ENCODE peak calls at places on chromosomes 12 and 14, in five cellular contexts. N, M, Q, X and T are unnamed samples.

GRCh38 chr14:90781344-90781761 is 34.9 kb downstream of the TTC7B start:
- DNase-seq in N (no peak), M (peak; percentile 13), Q (no peak), X (no peak), T (peak; percentile 3)

GRCh38 chr12:45324391-45324790 is 108.5 kb downstream of the ANO6 start:
- DNase-seq in N (peak; percentile 7), M (no peak), Q (no peak), X (no peak), T (no peak)

GRCh38 chr14:104732355-104732804 is 8.4 kb downstream of the ADSS1 start:
- DNase-seq in N (no peak), M (no peak), Q (no peak), X (peak; percentile 79), T (no peak)

GRCh38 chr14:78491015-78491414 is 320.8 kb downstream of the NRXN3 start:
- DNase-seq in N (no peak), M (no peak), Q (no peak), X (no peak), T (no peak)

GRCh38 chr12:120367252-120367923 is 1.6 kb downstream of the MSI1 start:
- DNase-seq in N (no peak), M (no peak), Q (no peak), X (no peak), T (no peak)

GRCh38 chr14:59273737-59274136 is 85.3 kb downstream of the DAAM1 start:
- DNase-seq in N (no peak), M (no peak), Q (no peak), X (no peak), T (no peak)

GRCh38 chr14:92093320-92093719 is 13.1 kb downstream of the ATXN3 start:
- DNase-seq in N (no peak), M (no peak), Q (no peak), X (no peak), T (no peak)

GRCh38 chr12:107319536-107320030 is 226.2 kb upstream of the CRY1 start:
- DNase-seq in N (no peak), M (no peak), Q (no peak), X (no peak), T (no peak)

GRCh38 chr12:61808856-61809255 is 451.3 kb upstream of the USP15 start:
- DNase-seq in N (no peak), M (no peak), Q (no peak), X (no peak), T (no peak)

GRCh38 chr14:63404906-63405305 is 86.2 kb upstream of the GPHB5 start:
- DNase-seq in N (no peak), M (no peak), Q (no peak), X (no peak), T (no peak)

GRCh38 chr12:80807640-80808288 is 91.1 kb downstream of the MYF5 start:
- DNase-seq in N (peak; percentile 29), M (no peak), Q (no peak), X (no peak), T (no peak)

GRCh38 chr14:105118646-105119409 is 49.7 kb downstream of the JAG2 start:
- DNase-seq in N (no peak), M (no peak), Q (peak; percentile 71), X (peak; percentile 58), T (no peak)

GRCh38 chr12:28021704-28022103 is 49.2 kb upstream of the PTHLH start:
- DNase-seq in N (no peak), M (no peak), Q (no peak), X (no peak), T (no peak)

GRCh38 chr12:14995583-14996425 is 23.0 kb downstream of the PDE6H start:
- DNase-seq in N (peak; percentile 77), M (peak; percentile 55), Q (no peak), X (no peak), T (no peak)

GRCh38 chr14:98816718-98817117 is 455.3 kb downstream of the BCL11B start:
- DNase-seq in N (no peak), M (no peak), Q (no peak), X (no peak), T (no peak)

GRCh38 chr14:95597784-95598204 is 62.9 kb downstream of the GLRX5 start:
- DNase-seq in N (peak; percentile 23), M (no peak), Q (no peak), X (no peak), T (no peak)

GRCh38 chr12:16174282-16174681 is 103.2 kb downstream of the SLC15A5 start:
- DNase-seq in N (no peak), M (no peak), Q (no peak), X (no peak), T (no peak)

GRCh38 chr14:80959448-80960006 is 4.1 kb downstream of the TSHR start:
- DNase-seq in N (peak; percentile 95), M (no peak), Q (no peak), X (no peak), T (no peak)

GRCh38 chr12:29044799-29045198 is 104.3 kb upstream of the FAR2 start:
- DNase-seq in N (no peak), M (no peak), Q (no peak), X (no peak), T (no peak)

GRCh38 chr12:26426652-26427051 is 231.3 kb downstream of the SSPN start:
- DNase-seq in N (no peak), M (no peak), Q (no peak), X (no peak), T (no peak)

GRCh38 chr12:113161415-113162016 is 12.0 kb downstream of the CFAP73 start:
- DNase-seq in N (peak; percentile 84), M (no peak), Q (no peak), X (no peak), T (no peak)

GRCh38 chr12:66035289-66035961 is 95.1 kb downstream of the LLPH start:
- DNase-seq in N (peak; percentile 50), M (no peak), Q (no peak), X (no peak), T (no peak)

GRCh38 chr12:108773798-108774788 is 42.8 kb upstream of the CORO1C start:
- DNase-seq in N (no peak), M (peak; percentile 26), Q (no peak), X (peak; percentile 69), T (no peak)

GRCh38 chr12:42299392-42300308 is 26.2 kb downstream of the ZCRB1 start:
- DNase-seq in N (peak; percentile 96), M (peak; percentile 44), Q (no peak), X (no peak), T (no peak)

GRCh38 chr14:91152499-91152898 is 38.6 kb downstream of the DGLUCY start:
- DNase-seq in N (no peak), M (no peak), Q (no peak), X (no peak), T (no peak)

GRCh38 chr14:93538411-93538810 is 107.7 kb downstream of the UNC79 start:
- DNase-seq in N (peak; percentile 59), M (no peak), Q (no peak), X (no peak), T (no peak)

GRCh38 chr14:38150075-38150474 is 57.6 kb upstream of the SSTR1 start:
- DNase-seq in N (no peak), M (no peak), Q (no peak), X (no peak), T (no peak)
- TF ChIP-seq CTCF in N (no peak), M (no peak), Q (no peak), X (no peak), T (no peak)

GRCh38 chr14:55111122-55111705 is 17.8 kb upstream of the LGALS3 start:
- DNase-seq in N (no peak), M (no peak), Q (no peak), X (no peak), T (no peak)
- TF ChIP-seq CTCF in N (no peak), M (no peak), Q (peak; percentile 40), X (no peak), T (peak; percentile 17)

DNA sequence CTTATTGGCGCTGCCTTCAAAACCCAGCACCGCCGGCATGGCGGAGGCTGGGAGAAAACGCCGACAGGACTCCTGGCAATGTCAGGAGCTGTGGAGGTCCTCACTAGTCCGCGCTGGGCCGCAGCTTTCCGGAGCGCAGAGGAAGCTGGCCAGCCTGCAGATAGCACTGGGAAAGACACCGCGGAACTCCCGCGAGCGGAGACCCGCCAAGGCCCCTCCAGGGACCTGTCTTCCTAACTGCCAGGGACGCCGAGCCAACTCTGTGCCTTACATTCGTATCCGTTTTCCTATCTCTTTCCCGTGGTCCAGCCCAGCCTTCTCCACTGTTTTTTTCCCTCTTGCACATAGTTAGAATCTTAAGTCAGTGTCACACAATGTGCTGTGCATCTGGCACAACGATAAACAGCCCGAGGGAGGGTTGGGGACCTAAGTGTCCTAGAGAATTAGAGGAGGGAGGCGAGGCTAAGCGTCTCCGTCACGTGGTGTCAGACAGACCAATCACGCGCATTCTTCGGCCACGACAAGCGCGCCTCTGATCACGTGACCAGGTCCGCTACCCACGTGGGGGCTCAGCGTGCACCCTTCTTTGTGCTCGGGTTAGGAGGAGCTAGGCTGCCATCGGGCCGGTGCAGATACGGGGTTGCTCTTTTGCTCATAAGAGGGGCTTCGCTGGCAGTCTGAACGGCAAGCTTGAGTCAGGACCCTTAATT is at the start of the genes APEX1 and OSGEP:
- DNase-seq in N (peak; percentile 100), M (peak; percentile 98), Q (peak; percentile 97), X (peak; percentile 99), T (peak; percentile 99)
- TF ChIP-seq CTCF in N (no peak), M (no peak), Q (no peak), X (no peak), T (peak; percentile 6)

GRCh38 chr12:39619660-39620433 is at the start of gene ABCD2:
- DNase-seq in N (peak; percentile 97), M (peak; percentile 16), Q (peak; percentile 78), X (peak; percentile 39), T (no peak)
- TF ChIP-seq CTCF in N (no peak), M (no peak), Q (peak; percentile 36), X (no peak), T (peak; percentile 57)

DNA sequence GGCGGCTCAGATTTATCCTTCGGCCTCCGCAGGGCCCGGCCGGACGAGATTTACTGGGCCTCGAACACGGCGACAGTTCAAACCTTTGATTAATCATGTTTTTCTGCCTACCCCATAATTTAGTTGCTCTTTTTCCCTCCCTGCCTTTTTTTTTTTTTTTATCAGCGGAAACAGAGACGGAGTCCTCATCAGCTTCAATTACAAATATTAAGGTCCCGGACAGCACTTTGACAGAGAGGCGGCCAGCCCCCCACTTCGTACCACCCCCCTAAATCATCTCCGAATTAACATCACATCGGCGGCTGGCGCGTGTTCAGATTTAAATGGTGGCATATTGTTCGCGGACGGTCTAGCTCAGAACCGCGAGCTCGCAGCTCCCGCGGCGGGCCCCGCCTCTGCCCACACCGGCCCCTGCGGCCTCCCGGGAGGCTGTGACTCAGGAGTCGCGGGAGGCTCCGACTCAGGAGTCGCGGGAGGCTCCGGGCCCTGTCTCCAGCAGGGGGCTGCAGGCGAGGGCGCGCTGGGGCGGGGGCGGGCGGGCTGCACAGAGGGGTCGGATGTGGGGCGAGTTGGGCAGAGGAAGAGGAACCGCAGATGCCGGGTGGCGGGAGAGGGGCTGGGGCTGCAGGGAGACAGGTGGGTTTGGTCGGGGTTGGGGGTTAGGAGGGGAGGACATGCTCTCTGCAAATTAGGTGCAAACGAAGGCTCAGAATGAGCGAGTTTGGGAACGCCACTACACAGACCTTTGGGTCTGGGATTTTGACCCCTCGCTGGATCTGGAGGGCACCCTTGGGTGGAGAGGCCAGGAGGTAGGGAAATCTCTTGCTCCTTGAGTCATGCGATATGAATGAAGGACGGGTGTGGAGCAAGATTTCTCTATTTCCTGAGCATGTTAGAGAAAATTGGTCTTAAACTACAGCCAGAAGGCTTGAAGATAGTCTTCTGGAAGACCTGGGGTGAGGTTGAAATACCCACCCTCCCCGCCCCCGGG is 19.6 kb upstream of the ATP5MC2 start:
- DNase-seq in N (no peak), M (no peak), Q (no peak), X (no peak), T (no peak)
- TF ChIP-seq CTCF in N (no peak), M (peak; percentile 25), Q (peak; percentile 55), X (no peak), T (peak; percentile 70)

GRCh38 chr14:106185837-106186233 is 659.5 kb downstream of the TMEM121 start:
- DNase-seq in N (peak; percentile 5), M (no peak), Q (no peak), X (no peak), T (no peak)
- TF ChIP-seq CTCF in N (peak; percentile 31), M (no peak), Q (no peak), X (no peak), T (no peak)